ENCODE peak calls at places on chromosomes 16 and 17, in five cellular contexts. D is fibroblast of the aortic adventitia, K is vagina, T is renal cortical epithelial cell, J is A172. R is an unnamed sample.

GRCh38 chr16:49529646-49530045 is 156.0 kb downstream of the C16orf78 start:
- DNase-seq in D (no peak), K (no peak), T (no peak), J (no peak), R (no peak)

GRCh38 chr17:82664701-82665182 is 16.5 kb upstream of the WDR45B start:
- DNase-seq in D (no peak), K (no peak), T (no peak), J (no peak), R (no peak)

GRCh38 chr16:75997606-75998005 is 271.3 kb upstream of the CPHXL start:
- DNase-seq in D (no peak), K (no peak), T (no peak), J (no peak), R (peak)

GRCh38 chr17:66713533-66714042 is 121.3 kb upstream of the CACNG5 start:
- DNase-seq in D (no peak), K (no peak), T (peak), J (no peak), R (peak)

GRCh38 chr17:48244814-48245213 is 137.2 kb downstream of the SNX11 start:
- DNase-seq in D (no peak), K (no peak), T (no peak), J (no peak), R (no peak)

GRCh38 chr17:78362671-78363070 is 2.8 kb upstream of the SOCS3 start:
- DNase-seq in D (no peak), K (no peak), T (peak), J (no peak), R (peak)

GRCh38 chr17:67223924-67224323 is 21.1 kb downstream of the HELZ start:
- DNase-seq in D (no peak), K (no peak), T (no peak), J (no peak), R (no peak)

GRCh38 chr17:77822302-77823030 is 136.0 kb upstream of the TNRC6C start:
- DNase-seq in D (peak), K (no peak), T (no peak), J (peak), R (no peak)

GRCh38 chr17:15134363-15134762 is 130.8 kb downstream of the PMP22 start:
- DNase-seq in D (no peak), K (no peak), T (no peak), J (no peak), R (no peak)

GRCh38 chr16:85420501-85421337 is 192.4 kb upstream of the GSE1 start:
- DNase-seq in D (peak), K (no peak), T (peak), J (no peak), R (peak)

GRCh38 chr16:2439598-2439997 is 10.4 kb downstream of the CCNF start:
- DNase-seq in D (no peak), K (no peak), T (no peak), J (no peak), R (no peak)

GRCh38 chr17:82085931-82086764 is 11.9 kb downstream of the FASN start:
- DNase-seq in D (no peak), K (no peak), T (no peak), J (no peak), R (no peak)

GRCh38 chr16:48576927-48577326 is 33.1 kb downstream of the N4BP1 start:
- DNase-seq in D (peak), K (no peak), T (peak), J (peak), R (no peak)

GRCh38 chr16:73064996-73065349 is 17.0 kb upstream of the ZFHX3 start:
- DNase-seq in D (no peak), K (no peak), T (no peak), J (no peak), R (no peak)

GRCh38 chr17:79395545-79395944 is 215.3 kb downstream of the RBFOX3 start:
- DNase-seq in D (no peak), K (no peak), T (no peak), J (no peak), R (no peak)

GRCh38 chr17:32801193-32801592 is 75.7 kb downstream of the MYO1D start:
- DNase-seq in D (no peak), K (no peak), T (no peak), J (no peak), R (no peak)

GRCh38 chr16:85514601-85515318 is 98.4 kb upstream of the GSE1 start:
- DNase-seq in D (peak), K (no peak), T (peak), J (peak), R (peak)

R was measured in Caki2.